ENCODE peak calls at places on chromosomes 4 and X, in nine cellular contexts. J is body of pancreas, N is PC-3, E is AG10803, F is foreskin fibroblast, T is AG04449, L is HCT116, A is HFF-Myc, W is tibial artery. C is an unnamed sample.

GRCh38 chrX:33808636-33809035 is 323.5 kb downstream of the FAM47A start:
- DNase-seq in N (no peak), T (no peak), J (no peak), W (no peak), E (no peak), L (no peak), F (no peak), A (no peak), C (no peak)

GRCh38 chr4:142416121-142416520 is 430.0 kb downstream of the INPP4B start:
- DNase-seq in W (no peak), E (peak; percentile 92), J (no peak), N (no peak), A (no peak), F (peak; percentile 73), T (no peak), L (no peak), C (peak; percentile 78)

GRCh38 chr4:99087887-99088484 is 602 bp downstream of the ADH5 start:
- DNase-seq in T (peak; percentile 59), F (peak; percentile 87), J (peak; percentile 80), L (no peak), W (peak; percentile 92), A (no peak), N (peak; percentile 34), E (peak; percentile 97), C (peak; percentile 84)

GRCh38 chr4:127047930-127048329 is 584.8 kb upstream of the INTU start:
- DNase-seq in A (no peak), L (no peak), N (no peak), W (no peak), J (no peak), E (no peak), F (no peak), T (no peak), C (no peak)

GRCh38 chr4:52019941-52020657 is at the start of gene LRRC66:
- DNase-seq in J (no peak), E (no peak), N (peak; percentile 83), F (peak; percentile 28), A (no peak), W (no peak), T (no peak), L (peak; percentile 49), C (peak; percentile 36)

GRCh38 chr4:151318310-151319006 is 6.9 kb downstream of the SH3D19 start:
- DNase-seq in E (no peak), W (no peak), F (no peak), N (no peak), L (no peak), J (no peak), A (no peak), T (no peak), C (no peak)

GRCh38 chr4:61389640-61390039 is 189.5 kb downstream of the ADGRL3 start:
- DNase-seq in L (no peak), E (no peak), N (no peak), J (no peak), A (no peak), F (no peak), T (no peak), W (no peak), C (no peak)

GRCh38 chrX:154980330-154981115 is 42.0 kb downstream of the F8 start:
- DNase-seq in F (peak; percentile 75), A (peak; percentile 21), J (peak; percentile 88), E (peak; percentile 56), L (peak; percentile 45), N (peak; percentile 80), W (peak; percentile 74), T (no peak), C (peak; percentile 60)

GRCh38 chrX:154596290-154596929 is 11.5 kb downstream of the CTAG1A start:
- DNase-seq in L (no peak), T (no peak), J (peak; percentile 20), W (no peak), A (no peak), F (peak; percentile 28), N (peak; percentile 94), E (peak; percentile 94), C (peak; percentile 87)

GRCh38 chr4:177632481-177632880 is 190.2 kb upstream of the AGA start:
- DNase-seq in L (no peak), F (no peak), T (no peak), W (no peak), E (no peak), N (peak; percentile 16), A (no peak), J (no peak), C (no peak)

GRCh38 chr4:68342139-68342538 is 7.8 kb downstream of the YTHDC1 start:
- DNase-seq in L (no peak), N (peak; percentile 30), J (no peak), E (peak; percentile 79), F (peak; percentile 66), A (no peak), T (no peak), W (no peak), C (peak; percentile 71)

GRCh38 chr4:15233626-15234025 is 194.2 kb upstream of the C1QTNF7 start:
- DNase-seq in W (no peak), J (no peak), E (peak; percentile 7), L (no peak), A (no peak), F (peak; percentile 60), T (no peak), N (no peak), C (no peak)

GRCh38 chr4:110188113-110188512 is 10.3 kb downstream of the ELOVL6 start:
- DNase-seq in W (no peak), F (no peak), E (no peak), N (no peak), J (no peak), T (no peak), A (no peak), L (no peak), C (no peak)

GRCh38 chr4:84956014-84956413 is 10.5 kb downstream of the WDFY3 start:
- DNase-seq in N (no peak), F (no peak), A (no peak), W (no peak), J (no peak), L (no peak), T (no peak), E (no peak), C (peak; percentile 81)

GRCh38 chr4:161457906-161458305 is 705.9 kb downstream of the FSTL5 start:
- DNase-seq in W (no peak), A (no peak), F (no peak), L (no peak), J (no peak), N (no peak), E (no peak), T (no peak), C (peak; percentile 11)

GRCh38 chr4:157050561-157050960 is 25.4 kb upstream of the GLRB start:
- DNase-seq in T (no peak), J (no peak), L (no peak), W (no peak), F (no peak), A (no peak), E (no peak), N (no peak), C (no peak)

GRCh38 chr4:157048248-157048647 is 27.7 kb upstream of the GLRB start:
- DNase-seq in L (no peak), E (peak; percentile 94), T (peak; percentile 51), W (peak; percentile 72), F (peak; percentile 91), J (peak; percentile 16), A (peak; percentile 59), N (no peak), C (peak; percentile 11)

GRCh38 chr4:157057187-157057586 is 18.8 kb upstream of the GLRB start:
- DNase-seq in L (no peak), E (no peak), T (no peak), W (no peak), A (no peak), J (no peak), F (no peak), N (no peak), C (no peak)

GRCh38 chr4:157052429-157053040 is 23.4 kb upstream of the GLRB start:
- DNase-seq in L (no peak), N (no peak), T (no peak), W (no peak), J (no peak), A (no peak), F (peak; percentile 24), E (peak; percentile 40), C (no peak)
- TF ChIP-seq CTCF in L (no peak), N (no peak), T (no peak), W (no peak), J (no peak), A (no peak), F (no peak), E (no peak), C (no peak)

GRCh38 chrX:47197526-47197925 is 3.9 kb downstream of the UBA1 start:
- DNase-seq in T (no peak), L (no peak), J (no peak), W (no peak), A (no peak), N (no peak), F (no peak), E (no peak), C (no peak)
- H3K4me3 ChIP-seq in T (peak overlapping the region; percentile 8), L (no peak overlapping the region), J (no peak overlapping the region), W (peak overlapping the region; percentile 7), A (peak overlapping the region; percentile 67), N (no peak overlapping the region), F (peak overlapping the region; percentile 20), E (peak overlapping the region; percentile 9), C (no peak overlapping the region)

DNA sequence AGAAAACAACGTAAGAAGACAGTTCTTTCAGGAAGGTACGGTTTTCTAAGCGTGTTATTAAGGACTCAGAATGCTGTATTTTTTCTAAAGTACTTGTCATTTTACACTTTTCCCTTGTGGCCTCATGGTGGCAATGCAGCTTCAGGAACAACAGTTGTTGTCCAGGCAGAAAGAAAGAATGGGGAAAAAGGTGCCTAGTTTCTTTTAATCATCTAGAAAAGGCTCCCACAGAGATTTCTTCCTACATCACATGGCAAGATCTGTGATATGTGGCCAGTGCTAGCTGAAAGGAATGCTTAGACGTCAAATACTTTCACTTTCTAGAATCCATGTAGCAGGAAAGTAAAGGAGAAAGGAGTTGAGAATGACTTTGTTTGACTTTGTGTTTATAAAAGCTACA is 49.0 kb upstream of the TRAM1L1 start:
- DNase-seq in E (peak; percentile 10), T (peak; percentile 41), F (peak; percentile 62), A (no peak), N (peak; percentile 69), W (no peak), J (peak; percentile 20), L (peak; percentile 67), C (peak; percentile 61)
- TF ChIP-seq CTCF in E (peak; percentile 38), T (peak; percentile 44), F (peak; percentile 32), A (peak; percentile 3), N (peak; percentile 79), W (peak; percentile 6), J (peak; percentile 30), L (peak; percentile 76), C (peak; percentile 77)

GRCh38 chr4:74319506-74319905 is 11.2 kb downstream of the EPGN start:
- DNase-seq in N (peak; percentile 62), A (no peak), L (no peak), T (no peak), E (no peak), W (no peak), F (no peak), J (no peak), C (peak; percentile 47)

GRCh38 chr4:74318270-74318669 is 10.0 kb downstream of the EPGN start:
- DNase-seq in W (no peak), T (no peak), F (no peak), J (no peak), E (no peak), N (no peak), A (no peak), L (no peak), C (no peak)

GRCh38 chr4:74324262-74324661 is 16.0 kb downstream of the EPGN start:
- DNase-seq in T (no peak), N (no peak), L (no peak), J (no peak), E (no peak), W (no peak), A (no peak), F (no peak), C (no peak)

GRCh38 chr4:74317616-74318256 is 9.5 kb downstream of the EPGN start:
- DNase-seq in F (peak; percentile 61), T (no peak), E (peak; percentile 23), J (no peak), N (no peak), A (no peak), L (no peak), W (no peak), C (peak; percentile 50)

GRCh38 chr4:74320559-74321118 is 12.4 kb downstream of the EPGN start:
- DNase-seq in L (peak; percentile 98), W (no peak), A (peak; percentile 52), F (peak; percentile 71), N (peak; percentile 95), T (no peak), E (peak; percentile 41), J (peak; percentile 38), C (peak; percentile 96)
- H3K4me3 ChIP-seq in L (peak overlapping the region; percentile 41), W (no peak overlapping the region), A (no peak overlapping the region), F (no peak overlapping the region), N (peak overlapping the region; percentile 15), T (no peak overlapping the region), E (no peak overlapping the region), J (no peak overlapping the region), C (no peak overlapping the region)